ENCODE peak calls at places on chromosome 16, in six cellular contexts. Z is heart right ventricle, S is Calu3, R is esophagus squamous epithelium, V is HCT116, W is A549. Q is an unnamed sample.

GRCh38 chr16:2852731-2853507 is 5.1 kb downstream of the PRSS22 start:
- DNase-seq in Z (no peak), S (no peak), R (no peak), V (no peak), W (no peak), Q (no peak)

GRCh38 chr16:6926762-6927161 is 405.9 kb upstream of the RBFOX1 start:
- DNase-seq in Z (no peak), S (no peak), R (no peak), V (no peak), W (no peak), Q (no peak)

GRCh38 chr16:85974428-85975375 is 75.7 kb downstream of the IRF8 start:
- DNase-seq in Z (no peak), S (peak), R (no peak), V (no peak), W (no peak), Q (no peak)

GRCh38 chr16:1413684-1414531 is 596 bp downstream of the UNKL start:
- DNase-seq in Z (no peak), S (peak), R (peak), V (peak), W (peak), Q (peak)

GRCh38 chr16:12215302-12216105 is 239.0 kb downstream of the SNX29 start:
- DNase-seq in Z (no peak), S (no peak), R (no peak), V (no peak), W (no peak), Q (no peak)

GRCh38 chr16:3822366-3823045 is 58.0 kb downstream of the CREBBP start:
- DNase-seq in Z (peak), S (no peak), R (no peak), V (no peak), W (no peak), Q (no peak)

GRCh38 chr16:55323637-55324490 is at the start of gene IRX6:
- DNase-seq in Z (peak), S (no peak), R (no peak), V (no peak), W (peak), Q (no peak)

GRCh38 chr16:27303256-27304100 is 10.3 kb upstream of the IL4R start:
- DNase-seq in Z (no peak), S (no peak), R (no peak), V (no peak), W (no peak), Q (no peak)

GRCh38 chr16:10840703-10841102 is 22.1 kb upstream of the TVP23A start:
- DNase-seq in Z (no peak), S (no peak), R (no peak), V (no peak), W (no peak), Q (no peak)

GRCh38 chr16:10835281-10835931 is 16.8 kb upstream of the TVP23A start:
- DNase-seq in Z (no peak), S (no peak), R (no peak), V (no peak), W (no peak), Q (no peak)

GRCh38 chr16:10839271-10839661 is 20.7 kb upstream of the TVP23A start:
- DNase-seq in Z (no peak), S (no peak), R (no peak), V (no peak), W (no peak), Q (no peak)

GRCh38 chr16:10836174-10836853 is 17.7 kb upstream of the TVP23A start:
- DNase-seq in Z (no peak), S (no peak), R (no peak), V (no peak), W (no peak), Q (no peak)

DNA sequence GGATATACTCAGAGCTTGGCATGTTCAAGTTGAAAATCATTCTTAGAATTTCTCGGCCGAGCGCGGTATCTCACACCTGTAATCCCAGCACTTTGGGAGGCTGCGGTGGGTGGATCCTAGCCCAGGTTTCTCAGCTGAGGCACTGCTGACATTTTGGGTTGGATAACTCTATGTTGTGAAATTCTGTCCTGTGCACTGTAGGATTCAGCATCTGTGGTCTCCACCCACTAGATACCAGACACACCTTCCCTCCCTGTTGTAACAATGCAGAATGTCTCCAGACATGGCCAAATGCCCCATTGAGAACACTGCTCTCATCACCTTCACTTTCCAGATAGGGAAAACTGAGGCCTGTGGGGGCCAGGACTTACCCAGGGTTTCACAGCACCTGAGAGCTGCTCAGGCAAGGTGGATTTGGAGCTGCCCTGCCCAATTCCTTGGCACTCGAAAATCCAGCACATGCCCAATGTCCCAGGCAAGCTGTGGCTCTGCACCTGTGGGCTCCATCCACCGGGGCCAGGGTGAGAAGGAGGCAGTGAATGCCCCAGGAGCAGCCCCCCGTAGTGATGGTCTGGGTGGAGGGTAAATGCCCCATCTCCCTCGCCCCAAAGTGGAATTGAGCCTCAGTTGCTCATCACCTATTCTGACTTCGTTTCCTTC is 20.1 kb upstream of the TVP23A start:
- DNase-seq in Z (no peak), S (no peak), R (no peak), V (no peak), W (no peak), Q (no peak)
- TF ChIP-seq CTCF in Z (no peak), S (no peak), R (no peak), V (no peak), W (no peak), Q (no peak)

GRCh38 chr16:25875956-25876608 is 184.3 kb downstream of the HS3ST4 start:
- DNase-seq in Z (no peak), S (no peak), R (no peak), V (no peak), W (no peak), Q (no peak)
- TF ChIP-seq CTCF in Z (no peak), S (no peak), R (no peak), V (no peak), W (no peak), Q (no peak)

DNA sequence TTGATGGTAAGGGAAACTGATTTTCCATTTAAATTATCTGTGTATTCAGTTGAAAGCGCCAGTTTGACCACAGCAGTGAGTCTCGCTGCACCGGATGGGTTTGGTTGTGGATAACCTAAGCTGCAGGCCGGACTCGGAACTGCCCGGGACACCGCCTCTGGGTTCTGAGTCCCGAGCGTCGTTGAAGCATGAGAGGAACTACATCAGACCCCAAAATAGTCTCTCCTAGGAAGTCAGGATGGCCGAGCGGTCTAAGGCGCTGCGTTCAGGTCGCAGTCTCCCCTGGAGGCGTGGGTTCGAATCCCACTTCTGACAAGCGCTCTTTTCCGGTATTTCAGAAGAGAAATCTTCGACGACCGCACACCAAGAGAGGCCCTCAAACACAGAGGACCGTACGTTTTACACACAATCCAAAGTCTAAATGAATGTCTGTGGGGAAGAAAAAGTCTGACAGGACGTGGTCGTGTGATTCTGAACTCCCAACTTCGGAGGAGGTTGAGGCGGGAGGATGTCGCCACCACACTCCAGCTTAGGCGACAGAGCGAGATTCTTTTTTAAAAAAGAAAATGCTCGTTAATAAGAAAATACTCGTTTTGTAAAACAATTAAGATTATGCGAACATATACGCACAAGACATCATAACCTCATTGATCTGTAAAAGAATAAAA is 15.4 kb upstream of the PLLP start:
- DNase-seq in Z (peak), S (peak), R (peak), V (peak), W (peak), Q (peak)
- TF ChIP-seq CTCF in Z (peak), S (peak), R (no peak), V (no peak), W (no peak), Q (peak)

GRCh38 chr16:57951204-57951960 is 19.5 kb downstream of the CNGB1 start:
- DNase-seq in Z (no peak), S (no peak), R (no peak), V (no peak), W (no peak), Q (no peak)
- TF ChIP-seq CTCF in Z (no peak), S (no peak), R (no peak), V (no peak), W (no peak), Q (no peak)

GRCh38 chr16:11072420-11073153 is 128.2 kb downstream of the CLEC16A start:
- DNase-seq in Z (no peak), S (no peak), R (no peak), V (no peak), W (no peak), Q (no peak)

GRCh38 chr16:11067697-11068141 is 123.4 kb downstream of the CLEC16A start:
- DNase-seq in Z (no peak), S (no peak), R (no peak), V (no peak), W (no peak), Q (no peak)

GRCh38 chr16:11073407-11073806 is 129.0 kb downstream of the CLEC16A start:
- DNase-seq in Z (no peak), S (no peak), R (no peak), V (no peak), W (no peak), Q (no peak)

GRCh38 chr16:11075163-11075562 is 130.8 kb downstream of the CLEC16A start:
- DNase-seq in Z (no peak), S (no peak), R (no peak), V (no peak), W (no peak), Q (no peak)

DNA sequence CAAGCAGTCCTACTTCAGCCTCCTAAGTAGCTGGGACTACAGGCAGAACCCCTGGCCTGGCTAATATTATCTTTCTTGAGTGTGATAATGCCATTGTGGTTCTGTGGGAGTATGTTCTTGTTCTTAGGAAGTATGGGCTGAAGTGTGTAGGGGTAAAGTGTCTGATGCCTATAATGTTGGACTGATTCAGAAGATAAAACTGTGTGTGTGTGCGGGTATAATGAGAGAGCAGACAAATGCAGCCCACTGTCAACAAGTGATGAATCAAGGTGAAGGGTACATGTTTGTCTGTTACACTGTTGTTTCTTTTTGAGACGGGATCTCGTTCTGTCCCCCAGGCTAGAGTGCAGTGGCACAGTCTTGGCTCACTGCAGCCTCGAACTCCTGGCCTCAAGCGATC is 127.5 kb downstream of the CLEC16A start:
- DNase-seq in Z (no peak), S (no peak), R (no peak), V (no peak), W (no peak), Q (no peak)
- TF ChIP-seq CTCF in Z (no peak), S (no peak), R (no peak), V (no peak), W (no peak), Q (no peak)

GRCh38 chr16:29734826-29735225 is 11.0 kb downstream of the C16orf54 start:
- DNase-seq in Z (no peak), S (no peak), R (no peak), V (no peak), W (no peak), Q (no peak)

GRCh38 chr16:29727452-29727851 is 18.3 kb downstream of the C16orf54 start:
- DNase-seq in Z (no peak), S (no peak), R (no peak), V (no peak), W (no peak), Q (no peak)

GRCh38 chr16:29726845-29727379 is 18.9 kb downstream of the C16orf54 start:
- DNase-seq in Z (no peak), S (no peak), R (no peak), V (no peak), W (no peak), Q (no peak)

GRCh38 chr16:29730649-29731048 is 15.1 kb downstream of the C16orf54 start:
- DNase-seq in Z (no peak), S (no peak), R (no peak), V (no peak), W (no peak), Q (no peak)

DNA sequence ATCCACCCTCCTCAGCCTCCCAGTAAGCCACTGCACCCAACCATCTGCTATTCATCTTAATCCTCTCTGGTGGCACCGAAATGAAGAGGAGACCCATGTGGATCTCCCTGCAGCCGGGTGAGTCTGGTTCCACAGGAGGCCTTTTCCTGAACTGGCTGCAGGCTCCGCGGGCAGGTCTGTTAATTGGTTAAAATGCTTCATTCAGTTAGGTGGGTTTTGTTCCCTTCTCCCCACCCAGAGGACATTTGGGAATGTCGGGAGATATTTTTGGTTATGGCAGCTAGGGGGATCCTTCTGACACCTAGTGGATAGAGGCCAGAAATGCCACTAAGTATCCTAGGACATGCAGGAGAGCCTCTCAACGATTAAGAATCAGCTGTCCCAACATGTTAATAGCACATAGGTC is 16.7 kb downstream of the C16orf54 start:
- DNase-seq in Z (peak), S (peak), R (no peak), V (peak), W (peak), Q (no peak)
- TF ChIP-seq CTCF in Z (peak), S (peak), R (no peak), V (peak), W (peak), Q (no peak)

Q was measured in natural killer cell.